ENCODE peak calls at places on chromosomes 13 and 19, in eight cellular contexts. B, T, G, X, P, V, Q and O are unnamed samples.

GRCh38 chr19:39057615-39058014 is 25.3 kb upstream of the FBXO27 start:
- DNase-seq in P (no peak), V (no peak), Q (no peak), X (no peak), B (no peak), G (no peak), T (no peak), O (no peak)

GRCh38 chr13:85241045-85241444 is 558.2 kb downstream of the SLITRK6 start:
- DNase-seq in G (no peak), X (no peak), T (no peak), P (no peak), Q (no peak), B (no peak), V (peak; percentile 44), O (no peak)

GRCh38 chr13:32376642-32377418 is 51.1 kb downstream of the N4BP2L1 start:
- DNase-seq in X (no peak), T (no peak), G (no peak), P (no peak), V (no peak), Q (no peak), B (no peak), O (no peak)

GRCh38 chr19:49581007-49581508 is at the start of gene PRRG2:
- DNase-seq in G (no peak), Q (peak; percentile 78), T (no peak), X (no peak), P (no peak), B (peak; percentile 70), V (no peak), O (no peak)

GRCh38 chr13:44744880-44745633 is 168.9 kb upstream of the TSC22D1 start:
- DNase-seq in Q (no peak), B (no peak), V (no peak), X (no peak), T (no peak), G (no peak), P (no peak), O (no peak)

GRCh38 chr13:48942131-48942530 is 33.6 kb upstream of the FNDC3A start:
- DNase-seq in T (no peak), B (no peak), X (no peak), G (no peak), P (no peak), Q (no peak), V (peak; percentile 75), O (no peak)

GRCh38 chr19:51029718-51030117 is 3.3 kb upstream of the KLK11 start:
- DNase-seq in X (no peak), T (no peak), V (no peak), B (no peak), P (no peak), Q (no peak), G (no peak), O (no peak)

GRCh38 chr13:38872693-38873092 is 117.9 kb downstream of the STOML3 start:
- DNase-seq in V (peak; percentile 5), Q (no peak), X (no peak), P (peak; percentile 24), B (peak; percentile 62), G (peak; percentile 23), T (peak; percentile 61), O (peak; percentile 50)

GRCh38 chr13:40598599-40598998 is 67.8 kb downstream of the FOXO1 start:
- DNase-seq in V (no peak), P (no peak), Q (no peak), B (no peak), X (no peak), G (no peak), T (no peak), O (no peak)

GRCh38 chr13:103157034-103157433 is 90.8 kb upstream of the SLC10A2 start:
- DNase-seq in P (no peak), X (no peak), V (no peak), B (no peak), G (no peak), Q (no peak), T (no peak), O (no peak)

GRCh38 chr13:50936681-50937080 is 27.1 kb downstream of the RNASEH2B start:
- DNase-seq in G (peak; percentile 68), P (no peak), V (no peak), T (no peak), B (no peak), X (peak; percentile 93), Q (no peak), O (no peak)

GRCh38 chr19:29554149-29554548 is 28.4 kb downstream of the VSTM2B start:
- DNase-seq in P (no peak), T (no peak), Q (no peak), B (no peak), X (no peak), G (no peak), V (no peak), O (no peak)

GRCh38 chr19:38538793-38539528 is 78.8 kb downstream of the MAP4K1 start:
- DNase-seq in T (no peak), V (no peak), P (no peak), G (no peak), Q (no peak), X (no peak), B (no peak), O (no peak)

GRCh38 chr13:75610466-75610865 is 25.7 kb upstream of the LMO7 start:
- DNase-seq in X (no peak), Q (no peak), V (no peak), G (no peak), B (no peak), T (no peak), P (no peak), O (no peak)

GRCh38 chr13:22357132-22357531 is 686.3 kb downstream of the FGF9 start:
- DNase-seq in X (no peak), G (peak; percentile 10), P (peak; percentile 38), T (no peak), B (no peak), V (no peak), Q (no peak), O (no peak)

GRCh38 chr13:112693831-112694497 is 4.1 kb downstream of the ATP11A start:
- DNase-seq in Q (no peak), X (peak; percentile 50), B (no peak), G (peak; percentile 47), P (peak; percentile 69), V (peak; percentile 90), T (no peak), O (no peak)

DNA sequence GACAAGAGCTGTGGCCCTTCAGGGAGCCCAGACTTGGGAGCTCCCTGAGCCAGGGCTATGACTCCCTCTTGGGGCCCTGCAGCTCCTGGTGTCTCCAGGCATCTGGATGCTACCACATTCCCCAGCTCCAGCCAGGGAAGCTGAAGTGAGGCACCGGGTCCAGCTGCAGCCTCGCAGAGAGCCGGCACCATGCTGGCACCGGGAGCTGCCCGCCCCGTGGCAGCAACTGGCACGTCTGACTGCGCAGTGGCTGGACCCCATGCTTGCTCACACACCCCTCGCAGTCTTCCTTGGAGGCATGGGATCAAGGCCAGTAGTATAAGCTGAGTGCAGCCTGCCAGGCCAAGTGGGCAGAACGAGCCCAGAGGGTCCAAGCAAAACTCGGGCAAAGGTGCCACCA is 7.4 kb downstream of the IGFL4 start:
- DNase-seq in T (no peak), P (no peak), G (no peak), B (no peak), V (no peak), Q (no peak), X (no peak), O (no peak)
- H3K4me3 ChIP-seq in T (no peak overlapping the region), P (no peak overlapping the region), G (no peak overlapping the region), B (no peak overlapping the region), V (no peak overlapping the region), Q (no peak overlapping the region), X (no peak overlapping the region), O (no peak overlapping the region)

GRCh38 chr19:18006895-18007604 is 920 bp upstream of the ARRDC2 start:
- DNase-seq in T (peak; percentile 84), B (peak; percentile 88), Q (peak; percentile 91), V (peak; percentile 62), P (peak; percentile 82), X (peak; percentile 57), G (peak; percentile 72), O (peak; percentile 79)
- TF ChIP-seq CTCF in T (peak; percentile 95), B (peak; percentile 97), Q (peak; percentile 97), V (peak; percentile 99), P (peak; percentile 99), X (peak; percentile 98), G (peak; percentile 95), O (peak; percentile 97)

DNA sequence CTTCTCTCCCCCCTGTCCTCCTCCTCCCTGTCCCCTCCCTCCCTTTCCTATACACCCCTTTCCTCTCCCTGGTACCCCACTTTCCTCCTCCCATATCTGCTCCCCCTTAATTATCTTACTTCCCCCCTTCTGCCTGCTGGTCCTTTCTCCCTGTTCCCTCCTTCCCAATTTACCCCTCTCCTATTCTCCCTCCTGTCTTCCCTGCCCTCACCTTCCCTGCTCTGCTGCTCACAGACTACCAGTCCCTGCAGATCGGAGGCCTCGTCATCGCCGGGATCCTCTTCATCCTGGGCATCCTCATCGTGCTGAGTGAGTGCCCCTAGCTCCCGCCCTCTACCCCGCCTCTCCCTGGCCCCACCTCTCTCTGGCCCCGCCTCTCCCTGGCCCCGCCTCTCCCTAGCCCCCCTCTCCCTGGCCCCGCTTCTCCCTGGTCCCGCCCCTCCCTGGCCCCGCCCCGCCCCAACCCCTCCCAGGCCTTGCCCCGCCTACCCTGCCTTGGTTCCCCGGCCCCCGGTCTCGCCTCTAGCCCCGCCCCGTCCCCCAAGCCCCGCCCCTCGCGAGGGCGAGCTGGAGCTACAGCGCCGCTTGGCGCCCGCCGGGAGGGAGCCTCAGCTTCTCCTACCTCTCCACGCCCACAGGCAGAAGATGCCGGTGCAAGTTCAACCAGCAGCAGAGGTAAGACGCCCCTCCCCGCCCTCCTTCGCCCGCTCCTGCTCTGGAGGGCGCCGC is 2.0 kb upstream of the FXYD7 start:
- DNase-seq in P (peak; percentile 89), T (peak; percentile 98), Q (peak; percentile 97), G (peak; percentile 92), B (peak; percentile 93), V (peak; percentile 86), X (peak; percentile 73), O (peak; percentile 96)
- H3K4me3 ChIP-seq in P (peak overlapping the region; percentile 42), T (no peak overlapping the region), Q (peak overlapping the region; percentile 44), G (peak overlapping the region; percentile 5), B (no peak overlapping the region), V (no peak overlapping the region), X (no peak overlapping the region), O (peak overlapping the region; percentile 24)

GRCh38 chr19:5823579-5824281 is 15.8 kb downstream of the FUT6 start:
- DNase-seq in T (peak; percentile 69), G (no peak), V (no peak), B (peak; percentile 29), X (no peak), Q (peak; percentile 77), P (no peak), O (no peak)
- TF ChIP-seq CTCF in T (peak; percentile 62), G (peak; percentile 39), V (peak; percentile 10), B (peak; percentile 35), X (no peak), Q (no peak), P (no peak), O (peak; percentile 36)